ENCODE peak calls at places on chromosomes 7 and 10, in ten cellular contexts. One of them, this sample, is unnamed.
A peak's percentile ranks its signal among the peaks of the same experiment; 100 is the strongest.

GRCh38 chr10:119189811-119190282 is 11.2 kb upstream of the PRDX3 start:
- DNase-seq in GF-D8: peak; percentile 72
- DNase-seq in cerebellum: no peak
- DNase-seq in cardiac muscle cell: peak; percentile 95
- DNase-seq in central memory CD8-positive, alpha-beta T cell: no peak
- DNase-seq in stimulated activated CD4-positive, alpha-beta T cell treated with anti-CD3 and anti-CD28 coated beads, TNF-alpha, amount 100 ng/mL, for 4 hours: no peak
- DNase-seq in M059J: peak; percentile 76
- DNase-seq in amniotic stem cell: no peak
- DNase-seq in ACHN: no peak
- DNase-seq in pulmonary artery endothelial cell: no peak
- DNase-seq in this sample: no peak

GRCh38 chr7:100803398-100804161 is 23.7 kb downstream of the EPHB4 start:
- DNase-seq in central memory CD8-positive, alpha-beta T cell: no peak
- DNase-seq in pulmonary artery endothelial cell: no peak
- DNase-seq in cardiac muscle cell: peak; percentile 93
- DNase-seq in ACHN: peak; percentile 82
- DNase-seq in cerebellum: peak; percentile 60
- DNase-seq in stimulated activated CD4-positive, alpha-beta T cell treated with anti-CD3 and anti-CD28 coated beads, TNF-alpha, amount 100 ng/mL, for 4 hours: no peak
- DNase-seq in GF-D8: peak; percentile 86
- DNase-seq in amniotic stem cell: peak; percentile 80
- DNase-seq in M059J: peak; percentile 93
- DNase-seq in this sample: peak; percentile 44

GRCh38 chr10:73205956-73206355 is 38.0 kb downstream of the FAM149B1 start:
- DNase-seq in GF-D8: no peak
- DNase-seq in stimulated activated CD4-positive, alpha-beta T cell treated with anti-CD3 and anti-CD28 coated beads, TNF-alpha, amount 100 ng/mL, for 4 hours: no peak
- DNase-seq in pulmonary artery endothelial cell: no peak
- DNase-seq in amniotic stem cell: no peak
- DNase-seq in ACHN: no peak
- DNase-seq in M059J: no peak
- DNase-seq in cardiac muscle cell: no peak
- DNase-seq in cerebellum: no peak
- DNase-seq in central memory CD8-positive, alpha-beta T cell: no peak
- DNase-seq in this sample: no peak

GRCh38 chr7:2399848-2400587 is 3.4 kb upstream of the CHST12 start:
- DNase-seq in M059J: peak; percentile 98
- DNase-seq in cardiac muscle cell: peak; percentile 98
- DNase-seq in cerebellum: peak; percentile 62
- DNase-seq in amniotic stem cell: peak; percentile 88
- DNase-seq in central memory CD8-positive, alpha-beta T cell: no peak
- DNase-seq in ACHN: peak; percentile 93
- DNase-seq in pulmonary artery endothelial cell: peak; percentile 83
- DNase-seq in stimulated activated CD4-positive, alpha-beta T cell treated with anti-CD3 and anti-CD28 coated beads, TNF-alpha, amount 100 ng/mL, for 4 hours: no peak
- DNase-seq in GF-D8: peak; percentile 100
- DNase-seq in this sample: no peak

GRCh38 chr7:127588697-127589482 is 679 bp downstream of the ARF5 start:
- DNase-seq in amniotic stem cell: peak; percentile 15
- DNase-seq in cerebellum: peak; percentile 82
- DNase-seq in cardiac muscle cell: peak; percentile 58
- DNase-seq in GF-D8: no peak
- DNase-seq in pulmonary artery endothelial cell: peak; percentile 13
- DNase-seq in stimulated activated CD4-positive, alpha-beta T cell treated with anti-CD3 and anti-CD28 coated beads, TNF-alpha, amount 100 ng/mL, for 4 hours: peak; percentile 17
- DNase-seq in ACHN: peak; percentile 69
- DNase-seq in M059J: peak; percentile 62
- DNase-seq in central memory CD8-positive, alpha-beta T cell: no peak
- DNase-seq in this sample: peak; percentile 48

GRCh38 chr7:140390466-140391190 is 7.7 kb downstream of the SLC37A3 start:
- DNase-seq in pulmonary artery endothelial cell: no peak
- DNase-seq in cerebellum: no peak
- DNase-seq in stimulated activated CD4-positive, alpha-beta T cell treated with anti-CD3 and anti-CD28 coated beads, TNF-alpha, amount 100 ng/mL, for 4 hours: no peak
- DNase-seq in M059J: peak; percentile 79
- DNase-seq in amniotic stem cell: no peak
- DNase-seq in central memory CD8-positive, alpha-beta T cell: no peak
- DNase-seq in cardiac muscle cell: peak; percentile 60
- DNase-seq in GF-D8: peak; percentile 58
- DNase-seq in ACHN: peak; percentile 93
- DNase-seq in this sample: no peak

GRCh38 chr10:6704891-6705290 is 124.8 kb upstream of the PRKCQ start:
- DNase-seq in central memory CD8-positive, alpha-beta T cell: no peak
- DNase-seq in M059J: no peak
- DNase-seq in ACHN: no peak
- DNase-seq in pulmonary artery endothelial cell: no peak
- DNase-seq in stimulated activated CD4-positive, alpha-beta T cell treated with anti-CD3 and anti-CD28 coated beads, TNF-alpha, amount 100 ng/mL, for 4 hours: no peak
- DNase-seq in cardiac muscle cell: no peak
- DNase-seq in GF-D8: no peak
- DNase-seq in cerebellum: no peak
- DNase-seq in amniotic stem cell: no peak
- DNase-seq in this sample: no peak

GRCh38 chr7:33805630-33806233 is 99.6 kb upstream of the BMPER start:
- DNase-seq in pulmonary artery endothelial cell: peak; percentile 43
- DNase-seq in M059J: peak; percentile 85
- DNase-seq in amniotic stem cell: peak; percentile 8
- DNase-seq in ACHN: no peak
- DNase-seq in cardiac muscle cell: peak; percentile 93
- DNase-seq in cerebellum: no peak
- DNase-seq in stimulated activated CD4-positive, alpha-beta T cell treated with anti-CD3 and anti-CD28 coated beads, TNF-alpha, amount 100 ng/mL, for 4 hours: no peak
- DNase-seq in GF-D8: no peak
- DNase-seq in central memory CD8-positive, alpha-beta T cell: no peak
- DNase-seq in this sample: no peak

This sample was measured in neuronal stem cell.